ENCODE peak calls at places on chromosome 15, in seven cellular contexts. One of them, this sample, is unnamed.
A peak's percentile ranks its signal among the peaks of the same experiment; 100 is the strongest.

GRCh38 chr15:71337197-71337845 is 222.1 kb downstream of the THSD4 start:
- DNase-seq in Kasumi-1: no peak
- DNase-seq in GM12864: no peak
- DNase-seq in progenitor cell of endocrine pancreas: no peak
- DNase-seq in EL: peak; percentile 43
- DNase-seq in RCC 7860: peak; percentile 15
- DNase-seq in occipital lobe: no peak
- DNase-seq in this sample: peak; percentile 82

GRCh38 chr15:48645558-48646330 is at the start of gene FBN1:
- DNase-seq in occipital lobe: peak; percentile 76
- DNase-seq in Kasumi-1: no peak
- DNase-seq in RCC 7860: no peak
- DNase-seq in GM12864: peak; percentile 44
- DNase-seq in EL: peak; percentile 94
- DNase-seq in progenitor cell of endocrine pancreas: peak; percentile 25
- DNase-seq in this sample: peak; percentile 86

GRCh38 chr15:88894819-88895767 is at the start of gene HAPLN3:
- DNase-seq in Kasumi-1: peak; percentile 5
- DNase-seq in RCC 7860: no peak
- DNase-seq in GM12864: no peak
- DNase-seq in progenitor cell of endocrine pancreas: no peak
- DNase-seq in EL: peak; percentile 60
- DNase-seq in occipital lobe: no peak
- DNase-seq in this sample: peak; percentile 14

GRCh38 chr15:40471105-40471777 is 457 bp downstream of the CHST14 start:
- DNase-seq in GM12864: no peak
- DNase-seq in EL: peak; percentile 22
- DNase-seq in progenitor cell of endocrine pancreas: no peak
- DNase-seq in Kasumi-1: no peak
- DNase-seq in RCC 7860: no peak
- DNase-seq in occipital lobe: no peak
- DNase-seq in this sample: no peak

GRCh38 chr15:25416693-25417092 is 22.1 kb downstream of the UBE3A start:
- DNase-seq in progenitor cell of endocrine pancreas: no peak
- DNase-seq in occipital lobe: no peak
- DNase-seq in EL: no peak
- DNase-seq in GM12864: no peak
- DNase-seq in RCC 7860: peak; percentile 35
- DNase-seq in Kasumi-1: no peak
- DNase-seq in this sample: peak; percentile 62

GRCh38 chr15:96066852-96067490 is 263.5 kb upstream of the NR2F2 start:
- DNase-seq in EL: no peak
- DNase-seq in progenitor cell of endocrine pancreas: no peak
- DNase-seq in RCC 7860: no peak
- DNase-seq in Kasumi-1: peak; percentile 53
- DNase-seq in occipital lobe: no peak
- DNase-seq in GM12864: no peak
- DNase-seq in this sample: peak; percentile 22

GRCh38 chr15:49627407-49627877 is 6.6 kb downstream of the DTWD1 start:
- DNase-seq in GM12864: no peak
- DNase-seq in progenitor cell of endocrine pancreas: no peak
- DNase-seq in Kasumi-1: no peak
- DNase-seq in RCC 7860: peak; percentile 82
- DNase-seq in EL: peak; percentile 92
- DNase-seq in occipital lobe: no peak
- DNase-seq in this sample: peak; percentile 95

GRCh38 chr15:44550256-44550655 is 13.3 kb downstream of the EIF3J start:
- DNase-seq in occipital lobe: no peak
- DNase-seq in RCC 7860: no peak
- DNase-seq in Kasumi-1: no peak
- DNase-seq in progenitor cell of endocrine pancreas: no peak
- DNase-seq in GM12864: no peak
- DNase-seq in EL: peak; percentile 27
- DNase-seq in this sample: no peak

GRCh38 chr15:62849316-62850129 is 193.0 kb upstream of the TPM1 start:
- DNase-seq in occipital lobe: no peak
- DNase-seq in GM12864: no peak
- DNase-seq in RCC 7860: no peak
- DNase-seq in progenitor cell of endocrine pancreas: no peak
- DNase-seq in Kasumi-1: no peak
- DNase-seq in EL: no peak
- DNase-seq in this sample: no peak

GRCh38 chr15:35522061-35522460 is 23.9 kb downstream of the DPH6 start:
- DNase-seq in GM12864: no peak
- DNase-seq in occipital lobe: no peak
- DNase-seq in progenitor cell of endocrine pancreas: no peak
- DNase-seq in RCC 7860: no peak
- DNase-seq in Kasumi-1: no peak
- DNase-seq in EL: peak; percentile 19
- DNase-seq in this sample: peak; percentile 70

GRCh38 chr15:29935296-29936020 is 113.2 kb upstream of the TJP1 start:
- DNase-seq in progenitor cell of endocrine pancreas: no peak
- DNase-seq in GM12864: no peak
- DNase-seq in Kasumi-1: no peak
- DNase-seq in occipital lobe: no peak
- DNase-seq in RCC 7860: no peak
- DNase-seq in EL: no peak
- DNase-seq in this sample: peak; percentile 18

GRCh38 chr15:62950455-62950854 is 92.1 kb upstream of the TPM1 start:
- DNase-seq in occipital lobe: no peak
- DNase-seq in Kasumi-1: no peak
- DNase-seq in GM12864: no peak
- DNase-seq in RCC 7860: no peak
- DNase-seq in progenitor cell of endocrine pancreas: no peak
- DNase-seq in EL: no peak
- DNase-seq in this sample: no peak

GRCh38 chr15:65343374-65343981 is 34.3 kb downstream of the IGDCC3 start:
- DNase-seq in Kasumi-1: no peak
- DNase-seq in occipital lobe: no peak
- DNase-seq in progenitor cell of endocrine pancreas: no peak
- DNase-seq in EL: no peak
- DNase-seq in GM12864: no peak
- DNase-seq in RCC 7860: no peak
- DNase-seq in this sample: no peak

GRCh38 chr15:78915341-78916087 is 29.3 kb downstream of the CTSH start:
- DNase-seq in RCC 7860: peak; percentile 36
- DNase-seq in GM12864: no peak
- DNase-seq in EL: no peak
- DNase-seq in Kasumi-1: peak; percentile 98
- DNase-seq in progenitor cell of endocrine pancreas: no peak
- DNase-seq in occipital lobe: no peak
- DNase-seq in this sample: no peak

GRCh38 chr15:38252481-38253311 is at the start of gene SPRED1:
- DNase-seq in GM12864: no peak
- DNase-seq in progenitor cell of endocrine pancreas: peak; percentile 54
- DNase-seq in EL: peak; percentile 28
- DNase-seq in occipital lobe: peak; percentile 60
- DNase-seq in RCC 7860: peak; percentile 18
- DNase-seq in Kasumi-1: no peak
- DNase-seq in this sample: peak; percentile 62

GRCh38 chr15:48318131-48318530 is 13.1 kb upstream of the DUT start:
- DNase-seq in RCC 7860: no peak
- DNase-seq in progenitor cell of endocrine pancreas: no peak
- DNase-seq in GM12864: no peak
- DNase-seq in Kasumi-1: no peak
- DNase-seq in EL: no peak
- DNase-seq in occipital lobe: no peak
- DNase-seq in this sample: no peak

GRCh38 chr15:68330911-68331310 is 53.4 kb downstream of the FEM1B start:
- DNase-seq in EL: no peak
- DNase-seq in occipital lobe: peak; percentile 10
- DNase-seq in GM12864: no peak
- DNase-seq in Kasumi-1: no peak
- DNase-seq in RCC 7860: no peak
- DNase-seq in progenitor cell of endocrine pancreas: no peak
- DNase-seq in this sample: no peak

GRCh38 chr15:38169982-38170381 is 82.7 kb upstream of the SPRED1 start:
- DNase-seq in EL: no peak
- DNase-seq in RCC 7860: no peak
- DNase-seq in occipital lobe: no peak
- DNase-seq in progenitor cell of endocrine pancreas: no peak
- DNase-seq in GM12864: no peak
- DNase-seq in Kasumi-1: no peak
- DNase-seq in this sample: no peak

GRCh38 chr15:48244923-48245322 is 38.8 kb downstream of the SLC12A1 start:
- DNase-seq in GM12864: no peak
- DNase-seq in occipital lobe: no peak
- DNase-seq in EL: no peak
- DNase-seq in Kasumi-1: no peak
- DNase-seq in progenitor cell of endocrine pancreas: no peak
- DNase-seq in RCC 7860: no peak
- DNase-seq in this sample: peak; percentile 12

GRCh38 chr15:56805466-56806146 is 72.3 kb upstream of the ZNF280D start:
- DNase-seq in EL: peak; percentile 86
- DNase-seq in GM12864: no peak
- DNase-seq in progenitor cell of endocrine pancreas: no peak
- DNase-seq in Kasumi-1: peak; percentile 17
- DNase-seq in occipital lobe: no peak
- DNase-seq in RCC 7860: peak; percentile 80
- DNase-seq in this sample: peak; percentile 88

GRCh38 chr15:66832679-66833078 is 130.6 kb downstream of the SMAD6 start:
- DNase-seq in RCC 7860: no peak
- DNase-seq in EL: peak; percentile 68
- DNase-seq in GM12864: no peak
- DNase-seq in progenitor cell of endocrine pancreas: no peak
- DNase-seq in occipital lobe: no peak
- DNase-seq in Kasumi-1: peak; percentile 15
- DNase-seq in this sample: no peak

GRCh38 chr15:62173215-62173614 is 8.1 kb upstream of the C2CD4B start:
- DNase-seq in occipital lobe: no peak
- DNase-seq in EL: peak; percentile 29
- DNase-seq in GM12864: no peak
- DNase-seq in RCC 7860: no peak
- DNase-seq in Kasumi-1: no peak
- DNase-seq in progenitor cell of endocrine pancreas: no peak
- DNase-seq in this sample: peak; percentile 45

GRCh38 chr15:98207928-98208327 is 247.4 kb downstream of the ARRDC4 start:
- DNase-seq in Kasumi-1: no peak
- DNase-seq in RCC 7860: no peak
- DNase-seq in GM12864: no peak
- DNase-seq in progenitor cell of endocrine pancreas: no peak
- DNase-seq in EL: no peak
- DNase-seq in occipital lobe: no peak
- DNase-seq in this sample: no peak

GRCh38 chr15:58457466-58457965 is 25.7 kb downstream of the LIPC start:
- DNase-seq in EL: peak; percentile 87
- DNase-seq in progenitor cell of endocrine pancreas: no peak
- DNase-seq in occipital lobe: no peak
- DNase-seq in Kasumi-1: no peak
- DNase-seq in RCC 7860: peak; percentile 79
- DNase-seq in GM12864: peak; percentile 72
- DNase-seq in this sample: peak; percentile 80

GRCh38 chr15:69060041-69060481 is 45.6 kb downstream of the NOX5 start:
- DNase-seq in GM12864: no peak
- DNase-seq in progenitor cell of endocrine pancreas: no peak
- DNase-seq in Kasumi-1: no peak
- DNase-seq in EL: no peak
- DNase-seq in RCC 7860: no peak
- DNase-seq in occipital lobe: no peak
- DNase-seq in this sample: no peak

GRCh38 chr15:40238927-40239591 is at the start of gene PAK6:
- DNase-seq in Kasumi-1: no peak
- DNase-seq in RCC 7860: peak; percentile 53
- DNase-seq in progenitor cell of endocrine pancreas: peak; percentile 61
- DNase-seq in EL: peak; percentile 55
- DNase-seq in GM12864: no peak
- DNase-seq in occipital lobe: peak; percentile 72
- DNase-seq in this sample: peak; percentile 93

GRCh38 chr15:75195122-75195765 is 6.4 kb upstream of the C15orf39 start:
- DNase-seq in EL: no peak
- DNase-seq in RCC 7860: no peak
- DNase-seq in occipital lobe: no peak
- DNase-seq in GM12864: no peak
- DNase-seq in progenitor cell of endocrine pancreas: peak; percentile 49
- DNase-seq in Kasumi-1: no peak
- DNase-seq in this sample: no peak

GRCh38 chr15:44087578-44088190 is 107.4 kb downstream of the FRMD5 start:
- DNase-seq in progenitor cell of endocrine pancreas: no peak
- DNase-seq in occipital lobe: no peak
- DNase-seq in EL: peak; percentile 87
- DNase-seq in Kasumi-1: no peak
- DNase-seq in RCC 7860: peak; percentile 84
- DNase-seq in GM12864: no peak
- DNase-seq in this sample: peak; percentile 88

GRCh38 chr15:57962887-57963286 is 102.6 kb downstream of the ALDH1A2 start:
- DNase-seq in GM12864: no peak
- DNase-seq in progenitor cell of endocrine pancreas: no peak
- DNase-seq in EL: no peak
- DNase-seq in occipital lobe: no peak
- DNase-seq in Kasumi-1: no peak
- DNase-seq in RCC 7860: no peak
- DNase-seq in this sample: no peak

GRCh38 chr15:72935521-72935920 is 116.7 kb upstream of the NEO1 start:
- DNase-seq in GM12864: no peak
- DNase-seq in progenitor cell of endocrine pancreas: no peak
- DNase-seq in EL: no peak
- DNase-seq in Kasumi-1: no peak
- DNase-seq in RCC 7860: no peak
- DNase-seq in occipital lobe: no peak
- DNase-seq in this sample: no peak

GRCh38 chr15:99429681-99430081 is 136.1 kb upstream of the MEF2A start:
- DNase-seq in GM12864: no peak
- DNase-seq in progenitor cell of endocrine pancreas: no peak
- DNase-seq in Kasumi-1: no peak
- DNase-seq in RCC 7860: no peak
- DNase-seq in occipital lobe: no peak
- DNase-seq in EL: no peak
- DNase-seq in this sample: no peak

GRCh38 chr15:80275946-80276345 is 23.9 kb upstream of the CTXND1 start:
- DNase-seq in progenitor cell of endocrine pancreas: no peak
- DNase-seq in occipital lobe: no peak
- DNase-seq in GM12864: no peak
- DNase-seq in Kasumi-1: no peak
- DNase-seq in EL: peak; percentile 71
- DNase-seq in RCC 7860: no peak
- DNase-seq in this sample: peak; percentile 80

GRCh38 chr15:70778258-70779076 is 15.1 kb upstream of the UACA start:
- DNase-seq in GM12864: no peak
- DNase-seq in Kasumi-1: no peak
- DNase-seq in occipital lobe: no peak
- DNase-seq in RCC 7860: peak; percentile 71
- DNase-seq in EL: peak; percentile 87
- DNase-seq in progenitor cell of endocrine pancreas: no peak
- DNase-seq in this sample: peak; percentile 79